ENCODE peak calls at places on chromosome 18, in seven cellular contexts. One of them, this sample, is unnamed.

GRCh38 chr18:45384137-45384998 is 230.9 kb upstream of the SLC14A2 start:
- DNase-seq in breast epithelium: no peak
- DNase-seq in fibroblast of lung: peak; percentile 50
- DNase-seq in AG04450: no peak
- DNase-seq in SJSA1: peak; percentile 53
- DNase-seq in endodermal cell: peak; percentile 87
- DNase-seq in pancreas: peak; percentile 43
- DNase-seq in this sample: peak; percentile 25

GRCh38 chr18:31199190-31199769 is 36.6 kb upstream of the DSC1 start:
- DNase-seq in SJSA1: no peak
- DNase-seq in breast epithelium: no peak
- DNase-seq in fibroblast of lung: peak; percentile 39
- DNase-seq in endodermal cell: no peak
- DNase-seq in AG04450: no peak
- DNase-seq in pancreas: no peak
- DNase-seq in this sample: peak; percentile 23

GRCh38 chr18:64734063-64734462 is 585.2 kb upstream of the LINC00305 start:
- DNase-seq in fibroblast of lung: no peak
- DNase-seq in pancreas: no peak
- DNase-seq in AG04450: no peak
- DNase-seq in breast epithelium: no peak
- DNase-seq in SJSA1: no peak
- DNase-seq in endodermal cell: no peak
- DNase-seq in this sample: no peak

GRCh38 chr18:73842795-73843394 is 304.7 kb downstream of the FBXO15 start:
- DNase-seq in SJSA1: peak; percentile 15
- DNase-seq in pancreas: peak; percentile 39
- DNase-seq in AG04450: peak; percentile 23
- DNase-seq in breast epithelium: peak; percentile 23
- DNase-seq in endodermal cell: peak; percentile 82
- DNase-seq in fibroblast of lung: peak; percentile 49
- DNase-seq in this sample: peak; percentile 29

GRCh38 chr18:57542126-57542525 is 44.4 kb downstream of the FECH start:
- DNase-seq in endodermal cell: no peak
- DNase-seq in SJSA1: no peak
- DNase-seq in pancreas: no peak
- DNase-seq in breast epithelium: no peak
- DNase-seq in AG04450: peak; percentile 48
- DNase-seq in fibroblast of lung: peak; percentile 65
- DNase-seq in this sample: peak; percentile 48

GRCh38 chr18:13573750-13574149 is 152.6 kb downstream of the FAM210A start:
- DNase-seq in pancreas: no peak
- DNase-seq in AG04450: no peak
- DNase-seq in SJSA1: no peak
- DNase-seq in endodermal cell: peak; percentile 2
- DNase-seq in fibroblast of lung: no peak
- DNase-seq in breast epithelium: no peak
- DNase-seq in this sample: no peak

GRCh38 chr18:73717570-73717969 is 430.1 kb downstream of the FBXO15 start:
- DNase-seq in fibroblast of lung: peak; percentile 34
- DNase-seq in breast epithelium: no peak
- DNase-seq in pancreas: no peak
- DNase-seq in endodermal cell: no peak
- DNase-seq in AG04450: no peak
- DNase-seq in SJSA1: peak; percentile 33
- DNase-seq in this sample: peak; percentile 20

GRCh38 chr18:11906926-11907874 is 917 bp downstream of the MPPE1 start:
- DNase-seq in breast epithelium: no peak
- DNase-seq in endodermal cell: peak; percentile 55
- DNase-seq in SJSA1: no peak
- DNase-seq in fibroblast of lung: no peak
- DNase-seq in pancreas: no peak
- DNase-seq in AG04450: no peak
- DNase-seq in this sample: no peak

GRCh38 chr18:61993831-61994230 is 101.0 kb upstream of the RNF152 start:
- DNase-seq in fibroblast of lung: peak; percentile 20
- DNase-seq in SJSA1: no peak
- DNase-seq in AG04450: no peak
- DNase-seq in breast epithelium: no peak
- DNase-seq in pancreas: no peak
- DNase-seq in endodermal cell: no peak
- DNase-seq in this sample: peak; percentile 8

GRCh38 chr18:34592961-34593382 is 117.1 kb upstream of the DTNA start:
- DNase-seq in breast epithelium: peak; percentile 55
- DNase-seq in AG04450: peak; percentile 16
- DNase-seq in endodermal cell: peak; percentile 83
- DNase-seq in pancreas: peak; percentile 51
- DNase-seq in SJSA1: peak; percentile 68
- DNase-seq in fibroblast of lung: peak; percentile 86
- DNase-seq in this sample: peak; percentile 80

GRCh38 chr18:14978191-14978590 is 230.2 kb downstream of the ANKRD30B start:
- DNase-seq in breast epithelium: no peak
- DNase-seq in endodermal cell: no peak
- DNase-seq in pancreas: no peak
- DNase-seq in fibroblast of lung: no peak
- DNase-seq in SJSA1: no peak
- DNase-seq in AG04450: no peak
- DNase-seq in this sample: no peak

GRCh38 chr18:43830905-43831304 is 553.6 kb upstream of the SYT4 start:
- DNase-seq in AG04450: no peak
- DNase-seq in pancreas: no peak
- DNase-seq in endodermal cell: no peak
- DNase-seq in breast epithelium: no peak
- DNase-seq in fibroblast of lung: peak; percentile 10
- DNase-seq in SJSA1: no peak
- DNase-seq in this sample: no peak

GRCh38 chr18:44821924-44822323 is 141.2 kb downstream of the SETBP1 start:
- DNase-seq in pancreas: no peak
- DNase-seq in AG04450: no peak
- DNase-seq in fibroblast of lung: no peak
- DNase-seq in endodermal cell: no peak
- DNase-seq in SJSA1: no peak
- DNase-seq in breast epithelium: no peak
- DNase-seq in this sample: no peak

GRCh38 chr18:63844254-63844653 is 43.3 kb upstream of the SERPINB2 start:
- DNase-seq in pancreas: no peak
- DNase-seq in endodermal cell: no peak
- DNase-seq in AG04450: no peak
- DNase-seq in SJSA1: peak; percentile 15
- DNase-seq in fibroblast of lung: peak; percentile 31
- DNase-seq in breast epithelium: no peak
- DNase-seq in this sample: peak; percentile 7

GRCh38 chr18:40109251-40110049 is 1845.6 kb upstream of the PIK3C3 start:
- DNase-seq in fibroblast of lung: no peak
- DNase-seq in endodermal cell: no peak
- DNase-seq in pancreas: no peak
- DNase-seq in SJSA1: no peak
- DNase-seq in breast epithelium: no peak
- DNase-seq in AG04450: no peak
- DNase-seq in this sample: no peak

DNA sequence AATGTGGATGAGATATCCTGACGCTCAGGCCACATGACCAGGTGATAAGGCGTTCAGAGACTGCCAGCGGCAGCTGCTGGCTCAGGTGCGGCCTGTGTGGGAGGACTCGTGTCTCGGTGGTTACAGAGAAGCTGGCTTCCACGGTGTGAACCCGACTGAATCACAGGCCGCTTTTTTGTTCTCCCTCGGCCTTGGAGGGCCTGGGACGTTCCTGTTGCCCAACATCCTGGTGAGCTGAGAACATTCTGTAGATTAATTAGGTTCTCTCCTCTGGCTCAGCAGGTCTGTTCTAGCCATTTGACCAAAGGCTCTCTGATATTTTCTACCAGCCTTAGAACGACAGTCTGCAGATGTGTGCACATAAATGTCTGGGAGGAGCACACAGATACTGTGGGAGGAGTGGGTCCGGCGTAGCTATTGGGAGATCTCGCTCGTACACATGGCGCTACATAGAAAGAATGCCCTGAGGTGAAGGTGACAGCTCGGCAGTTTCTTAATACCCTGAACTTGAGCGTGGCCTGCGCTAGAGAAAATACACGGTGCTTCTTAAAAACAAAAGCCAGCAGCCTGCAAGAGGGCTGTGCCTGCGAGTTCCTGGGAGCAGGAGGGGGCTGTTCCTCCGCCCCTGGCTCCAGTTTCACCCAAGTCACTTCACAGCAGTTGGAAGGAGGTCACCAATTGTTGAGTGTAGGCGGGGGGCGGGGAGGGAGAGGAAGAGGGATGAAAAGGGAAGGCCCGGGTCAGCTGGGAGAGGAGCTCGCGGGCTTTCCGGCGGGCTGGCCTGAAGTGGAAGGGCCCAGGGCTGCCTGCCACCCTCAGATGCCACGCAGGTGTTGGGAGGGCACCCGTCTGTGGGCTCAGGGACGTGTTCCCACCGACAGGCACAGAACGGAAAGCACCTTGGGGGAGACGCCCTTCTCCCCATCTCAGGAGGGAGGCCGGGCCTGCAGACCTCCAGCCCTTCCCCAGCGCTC is 124.6 kb upstream of the ZNF516 start:
- DNase-seq in SJSA1: no peak
- DNase-seq in fibroblast of lung: peak; percentile 88
- DNase-seq in breast epithelium: peak; percentile 80
- DNase-seq in pancreas: peak; percentile 57
- DNase-seq in AG04450: no peak
- DNase-seq in endodermal cell: peak; percentile 92
- DNase-seq in this sample: peak; percentile 88
- H3K27ac ChIP-seq in SJSA1: no peak overlapping the region
- H3K27ac ChIP-seq in fibroblast of lung: peak overlapping the region; percentile 6
- H3K27ac ChIP-seq in breast epithelium: peak overlapping the region; percentile 92
- H3K27ac ChIP-seq in pancreas: peak overlapping the region; percentile 20
- H3K27ac ChIP-seq in AG04450: peak overlapping the region; percentile 68
- H3K27ac ChIP-seq in endodermal cell: peak overlapping the region; percentile 0
- H3K27ac ChIP-seq in this sample: peak overlapping the region; percentile 29

GRCh38 chr18:8703781-8704301 is 1.5 kb upstream of the MTCL1 start:
- DNase-seq in fibroblast of lung: no peak
- DNase-seq in breast epithelium: no peak
- DNase-seq in endodermal cell: peak; percentile 60
- DNase-seq in AG04450: no peak
- DNase-seq in SJSA1: no peak
- DNase-seq in pancreas: peak; percentile 47
- DNase-seq in this sample: no peak
- H3K27ac ChIP-seq in fibroblast of lung: no peak overlapping the region
- H3K27ac ChIP-seq in breast epithelium: peak overlapping the region; percentile 88
- H3K27ac ChIP-seq in endodermal cell: no peak overlapping the region
- H3K27ac ChIP-seq in AG04450: no peak overlapping the region
- H3K27ac ChIP-seq in SJSA1: peak overlapping the region; percentile 43
- H3K27ac ChIP-seq in pancreas: peak overlapping the region; percentile 86
- H3K27ac ChIP-seq in this sample: peak overlapping the region; percentile 76

DNA sequence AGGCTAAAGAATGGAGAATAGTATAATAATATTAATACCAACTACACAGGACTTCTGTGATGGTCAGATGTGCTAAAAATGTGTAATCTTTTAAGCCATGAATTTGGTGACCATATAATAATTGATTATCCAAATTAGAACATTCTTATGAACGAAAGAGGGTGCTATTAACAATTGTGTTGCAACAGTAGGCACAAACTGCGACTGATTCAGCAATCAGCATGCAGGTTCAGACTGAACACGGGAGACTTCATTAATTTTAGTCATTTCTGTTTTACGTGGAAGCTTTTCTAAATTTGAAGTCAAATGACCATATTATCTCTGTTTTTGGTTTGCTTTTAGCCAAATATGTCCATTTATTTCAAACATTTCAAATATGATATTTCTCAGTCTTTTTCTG is 54.6 kb upstream of the CHST9 start:
- DNase-seq in breast epithelium: no peak
- DNase-seq in SJSA1: no peak
- DNase-seq in fibroblast of lung: no peak
- DNase-seq in pancreas: no peak
- DNase-seq in AG04450: no peak
- DNase-seq in endodermal cell: no peak
- DNase-seq in this sample: no peak
- H3K27ac ChIP-seq in breast epithelium: no peak overlapping the region
- H3K27ac ChIP-seq in SJSA1: no peak overlapping the region
- H3K27ac ChIP-seq in fibroblast of lung: no peak overlapping the region
- H3K27ac ChIP-seq in pancreas: no peak overlapping the region
- H3K27ac ChIP-seq in AG04450: no peak overlapping the region
- H3K27ac ChIP-seq in endodermal cell: no peak overlapping the region
- H3K27ac ChIP-seq in this sample: no peak overlapping the region

GRCh38 chr18:24515721-24516120 is 55.3 kb downstream of the HRH4 start:
- DNase-seq in pancreas: no peak
- DNase-seq in endodermal cell: no peak
- DNase-seq in breast epithelium: no peak
- DNase-seq in AG04450: no peak
- DNase-seq in SJSA1: no peak
- DNase-seq in fibroblast of lung: no peak
- DNase-seq in this sample: no peak

GRCh38 chr18:24509435-24509834 is 49.0 kb downstream of the HRH4 start:
- DNase-seq in AG04450: no peak
- DNase-seq in pancreas: no peak
- DNase-seq in SJSA1: no peak
- DNase-seq in breast epithelium: no peak
- DNase-seq in fibroblast of lung: no peak
- DNase-seq in endodermal cell: no peak
- DNase-seq in this sample: no peak

GRCh38 chr18:24518596-24518995 is 58.2 kb downstream of the HRH4 start:
- DNase-seq in pancreas: no peak
- DNase-seq in AG04450: no peak
- DNase-seq in breast epithelium: no peak
- DNase-seq in SJSA1: no peak
- DNase-seq in endodermal cell: no peak
- DNase-seq in fibroblast of lung: no peak
- DNase-seq in this sample: no peak

GRCh38 chr18:24517554-24517953 is 57.1 kb downstream of the HRH4 start:
- DNase-seq in pancreas: no peak
- DNase-seq in SJSA1: no peak
- DNase-seq in fibroblast of lung: no peak
- DNase-seq in breast epithelium: no peak
- DNase-seq in endodermal cell: no peak
- DNase-seq in AG04450: no peak
- DNase-seq in this sample: no peak

DNA sequence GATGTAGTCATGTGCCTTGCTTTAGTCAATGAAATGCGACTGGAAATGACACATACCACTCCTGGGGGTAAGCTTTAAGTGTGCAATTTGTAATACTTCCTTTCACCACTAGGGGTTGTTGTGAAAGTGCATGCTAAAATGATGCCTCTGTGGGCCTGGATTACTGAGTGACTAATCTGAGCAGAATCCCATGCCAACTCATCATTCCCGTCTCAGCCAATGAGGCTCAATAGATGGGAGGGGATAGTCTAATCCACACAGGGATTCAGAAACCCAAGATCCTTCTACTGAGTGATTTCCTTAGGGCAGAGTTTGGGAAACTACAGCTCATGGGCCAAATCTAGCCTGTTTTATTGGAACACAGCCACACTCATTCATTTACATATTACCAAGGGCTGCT is 54.0 kb downstream of the HRH4 start:
- DNase-seq in SJSA1: peak; percentile 16
- DNase-seq in AG04450: no peak
- DNase-seq in endodermal cell: peak; percentile 70
- DNase-seq in pancreas: no peak
- DNase-seq in breast epithelium: no peak
- DNase-seq in fibroblast of lung: peak; percentile 36
- DNase-seq in this sample: peak; percentile 22
- H3K27ac ChIP-seq in SJSA1: no peak overlapping the region
- H3K27ac ChIP-seq in AG04450: peak overlapping the region; percentile 2
- H3K27ac ChIP-seq in endodermal cell: no peak overlapping the region
- H3K27ac ChIP-seq in pancreas: no peak overlapping the region
- H3K27ac ChIP-seq in breast epithelium: no peak overlapping the region
- H3K27ac ChIP-seq in fibroblast of lung: no peak overlapping the region
- H3K27ac ChIP-seq in this sample: no peak overlapping the region

GRCh38 chr18:23487738-23488625 is 15.3 kb upstream of the RMC1 start:
- DNase-seq in pancreas: no peak
- DNase-seq in fibroblast of lung: peak; percentile 32
- DNase-seq in AG04450: no peak
- DNase-seq in SJSA1: peak; percentile 52
- DNase-seq in endodermal cell: no peak
- DNase-seq in breast epithelium: no peak
- DNase-seq in this sample: peak; percentile 21
- H3K27ac ChIP-seq in pancreas: no peak overlapping the region
- H3K27ac ChIP-seq in fibroblast of lung: no peak overlapping the region
- H3K27ac ChIP-seq in AG04450: no peak overlapping the region
- H3K27ac ChIP-seq in SJSA1: no peak overlapping the region
- H3K27ac ChIP-seq in endodermal cell: no peak overlapping the region
- H3K27ac ChIP-seq in breast epithelium: no peak overlapping the region
- H3K27ac ChIP-seq in this sample: no peak overlapping the region

This sample was measured in astrocyte.